ENCODE peak calls at places on chromosome 2, in eight cellular contexts. T is AG20443; S is putamen; Q is NCI-H510A; C is activated naive CD4-positive, alpha-beta T cell treated with Interleukin-2 at 50 U/mL for 16 hours; U is neural crest cell; J is fibroblast of lung; L is amniotic stem cell. K is an unnamed sample.

GRCh38 chr2:239396881-239397681 is 3.7 kb downstream of the HDAC4 start:
- DNase-seq in T (no peak), S (no peak), Q (peak; percentile 27), C (peak; percentile 11), U (no peak), J (no peak), L (no peak), K (peak; percentile 68)

GRCh38 chr2:144666032-144666431 is 146.1 kb upstream of the ZEB2 start:
- DNase-seq in T (no peak), S (no peak), Q (no peak), C (no peak), U (no peak), J (peak; percentile 56), L (no peak), K (peak; percentile 36)

GRCh38 chr2:131045925-131046579 is 47.2 kb downstream of the FAM168B start:
- DNase-seq in T (no peak), S (no peak), Q (no peak), C (no peak), U (no peak), J (no peak), L (no peak), K (peak; percentile 64)

GRCh38 chr2:121689356-121689755 is 40.1 kb upstream of the CLASP1 start:
- DNase-seq in T (peak; percentile 71), S (no peak), Q (peak; percentile 7), C (no peak), U (peak; percentile 20), J (peak; percentile 81), L (no peak), K (no peak)

GRCh38 chr2:1658394-1659151 is 85.7 kb downstream of the PXDN start:
- DNase-seq in T (no peak), S (no peak), Q (no peak), C (no peak), U (no peak), J (no peak), L (no peak), K (peak; percentile 26)

GRCh38 chr2:189379731-189380261 is 61.5 kb upstream of the WDR75 start:
- DNase-seq in T (no peak), S (no peak), Q (no peak), C (no peak), U (no peak), J (peak; percentile 18), L (no peak), K (no peak)

GRCh38 chr2:23609254-23609653 is 224.3 kb downstream of the KLHL29 start:
- DNase-seq in T (no peak), S (no peak), Q (no peak), C (no peak), U (no peak), J (no peak), L (no peak), K (no peak)

GRCh38 chr2:236875906-236876505 is 209.7 kb upstream of the COPS8 start:
- DNase-seq in T (no peak), S (no peak), Q (peak; percentile 48), C (no peak), U (no peak), J (peak; percentile 18), L (no peak), K (no peak)

GRCh38 chr2:102664439-102665042 is 45.2 kb downstream of the SLC9A2 start:
- DNase-seq in T (no peak), S (peak; percentile 76), Q (no peak), C (peak; percentile 35), U (no peak), J (no peak), L (no peak), K (no peak)

GRCh38 chr2:160407393-160408204 is 86.0 kb downstream of the RBMS1 start:
- DNase-seq in T (peak; percentile 86), S (no peak), Q (no peak), C (peak; percentile 65), U (peak; percentile 37), J (peak; percentile 51), L (no peak), K (peak; percentile 92)

GRCh38 chr2:175600024-175600831 is 401.8 kb downstream of the LNPK start:
- DNase-seq in T (peak; percentile 79), S (no peak), Q (no peak), C (no peak), U (no peak), J (peak; percentile 18), L (peak; percentile 47), K (no peak)

GRCh38 chr2:44956841-44957240 is 15.3 kb downstream of the SIX3 start:
- DNase-seq in T (no peak), S (no peak), Q (no peak), C (no peak), U (no peak), J (peak; percentile 55), L (no peak), K (peak; percentile 30)

GRCh38 chr2:111049792-111050640 is 70.7 kb upstream of the BCL2L11 start:
- DNase-seq in T (peak; percentile 1), S (no peak), Q (no peak), C (no peak), U (no peak), J (no peak), L (no peak), K (peak; percentile 9)

GRCh38 chr2:28276076-28276618 is 116.5 kb upstream of the FOSL2 start:
- DNase-seq in T (peak; percentile 87), S (peak; percentile 74), Q (no peak), C (peak; percentile 35), U (no peak), J (peak; percentile 98), L (peak; percentile 93), K (peak; percentile 92)

K was measured in osteoblast.